ENCODE peak calls at places on chromosomes 13 and 19, in four cellular contexts. One of them, this sample, is unnamed. For H3K27me3, the result is how much of the 10 kb centered on the place peaks cover.

GRCh38 chr13:81779896-81780295 is 1439.0 kb upstream of the SPRY2 start:
- DNase-seq in H1: no peak
- DNase-seq in cardiac muscle cell: no peak
- DNase-seq in osteoblast: no peak
- DNase-seq in this sample: no peak

GRCh38 chr19:15672580-15673175 is at the start of gene CYP4F12:
- DNase-seq in osteoblast: peak
- DNase-seq in H1: no peak
- DNase-seq in cardiac muscle cell: peak
- DNase-seq in this sample: no peak

GRCh38 chr13:112452380-112453206 is 76.4 kb downstream of the SPACA7 start:
- DNase-seq in osteoblast: peak
- DNase-seq in cardiac muscle cell: no peak
- DNase-seq in H1: peak
- DNase-seq in this sample: no peak

GRCh38 chr19:13839938-13840750 is 36.8 kb upstream of the NANOS3 start:
- DNase-seq in H1: no peak
- DNase-seq in osteoblast: peak
- DNase-seq in cardiac muscle cell: peak
- DNase-seq in this sample: no peak

GRCh38 chr19:55146648-55147218 is 2.3 kb downstream of the TNNT1 start:
- DNase-seq in H1: peak
- DNase-seq in cardiac muscle cell: no peak
- DNase-seq in osteoblast: peak
- DNase-seq in this sample: no peak

GRCh38 chr13:96460571-96460970 is 370.7 kb downstream of the HS6ST3 start:
- DNase-seq in H1: no peak
- DNase-seq in cardiac muscle cell: peak
- DNase-seq in osteoblast: no peak
- DNase-seq in this sample: no peak

GRCh38 chr13:36062249-36062648 is 68.9 kb downstream of the DCLK1 start:
- DNase-seq in osteoblast: no peak
- DNase-seq in cardiac muscle cell: no peak
- DNase-seq in H1: no peak
- DNase-seq in this sample: no peak

GRCh38 chr13:23621316-23621645 is 51.1 kb downstream of the TNFRSF19 start:
- DNase-seq in H1: no peak
- DNase-seq in osteoblast: peak
- DNase-seq in cardiac muscle cell: no peak
- DNase-seq in this sample: no peak

GRCh38 chr19:17975032-17975431 is 8.1 kb downstream of the KCNN1 start:
- DNase-seq in osteoblast: peak
- DNase-seq in cardiac muscle cell: no peak
- DNase-seq in H1: no peak
- DNase-seq in this sample: no peak

GRCh38 chr13:95704510-95704909 is 27.6 kb downstream of the DNAJC3 start:
- DNase-seq in osteoblast: no peak
- DNase-seq in cardiac muscle cell: peak
- DNase-seq in H1: no peak
- DNase-seq in this sample: no peak

GRCh38 chr19:48861313-48861712 is 7.1 kb downstream of the PLEKHA4 start:
- DNase-seq in osteoblast: no peak
- DNase-seq in cardiac muscle cell: no peak
- DNase-seq in H1: no peak
- DNase-seq in this sample: no peak

GRCh38 chr19:18340990-18341868 is 831 bp downstream of the PGPEP1 start:
- DNase-seq in osteoblast: peak
- DNase-seq in cardiac muscle cell: peak
- DNase-seq in H1: peak
- DNase-seq in this sample: no peak

GRCh38 chr13:103883152-103883551 is 816.9 kb upstream of the SLC10A2 start:
- DNase-seq in cardiac muscle cell: peak
- DNase-seq in H1: peak
- DNase-seq in osteoblast: peak
- DNase-seq in this sample: peak

GRCh38 chr13:92365904-92366303 is 860.7 kb upstream of the GPC6 start:
- DNase-seq in cardiac muscle cell: peak
- DNase-seq in osteoblast: no peak
- DNase-seq in H1: no peak
- DNase-seq in this sample: no peak

GRCh38 chr13:98041081-98041820 is 87.8 kb downstream of the IPO5 start:
- DNase-seq in H1: no peak
- DNase-seq in osteoblast: peak
- DNase-seq in cardiac muscle cell: no peak
- DNase-seq in this sample: no peak

GRCh38 chr13:99040536-99041141 is 62.8 kb upstream of the DOCK9 start:
- DNase-seq in cardiac muscle cell: no peak
- DNase-seq in H1: no peak
- DNase-seq in osteoblast: no peak
- DNase-seq in this sample: no peak

GRCh38 chr19:6362351-6362801 is 1.0 kb downstream of the CLPP start:
- DNase-seq in H1: no peak
- DNase-seq in osteoblast: peak
- DNase-seq in cardiac muscle cell: no peak
- DNase-seq in this sample: no peak

GRCh38 chr19:10111405-10111811 is at the start of gene P2RY11:
- DNase-seq in cardiac muscle cell: no peak
- DNase-seq in osteoblast: peak
- DNase-seq in H1: no peak
- DNase-seq in this sample: no peak

GRCh38 chr13:43195551-43195950 is 172.2 kb downstream of the DNAJC15 start:
- DNase-seq in osteoblast: no peak
- DNase-seq in H1: no peak
- DNase-seq in cardiac muscle cell: no peak
- DNase-seq in this sample: peak

GRCh38 chr13:48507024-48507423 is 25.9 kb downstream of the RCBTB2 start:
- DNase-seq in H1: no peak
- DNase-seq in osteoblast: no peak
- DNase-seq in cardiac muscle cell: no peak
- DNase-seq in this sample: no peak

GRCh38 chr19:998064-998463 is 2.2 kb upstream of the GRIN3B start:
- DNase-seq in cardiac muscle cell: no peak
- DNase-seq in osteoblast: no peak
- DNase-seq in H1: no peak
- DNase-seq in this sample: no peak

GRCh38 chr19:47271949-47272348 is 2.7 kb upstream of the INAFM1 start:
- DNase-seq in cardiac muscle cell: no peak
- DNase-seq in osteoblast: peak
- DNase-seq in H1: no peak
- DNase-seq in this sample: no peak
- H3K27ac ChIP-seq in cardiac muscle cell: no peak
- H3K27ac ChIP-seq in osteoblast: no peak
- H3K27ac ChIP-seq in H1: no peak
- H3K27ac ChIP-seq in this sample: no peak

DNA sequence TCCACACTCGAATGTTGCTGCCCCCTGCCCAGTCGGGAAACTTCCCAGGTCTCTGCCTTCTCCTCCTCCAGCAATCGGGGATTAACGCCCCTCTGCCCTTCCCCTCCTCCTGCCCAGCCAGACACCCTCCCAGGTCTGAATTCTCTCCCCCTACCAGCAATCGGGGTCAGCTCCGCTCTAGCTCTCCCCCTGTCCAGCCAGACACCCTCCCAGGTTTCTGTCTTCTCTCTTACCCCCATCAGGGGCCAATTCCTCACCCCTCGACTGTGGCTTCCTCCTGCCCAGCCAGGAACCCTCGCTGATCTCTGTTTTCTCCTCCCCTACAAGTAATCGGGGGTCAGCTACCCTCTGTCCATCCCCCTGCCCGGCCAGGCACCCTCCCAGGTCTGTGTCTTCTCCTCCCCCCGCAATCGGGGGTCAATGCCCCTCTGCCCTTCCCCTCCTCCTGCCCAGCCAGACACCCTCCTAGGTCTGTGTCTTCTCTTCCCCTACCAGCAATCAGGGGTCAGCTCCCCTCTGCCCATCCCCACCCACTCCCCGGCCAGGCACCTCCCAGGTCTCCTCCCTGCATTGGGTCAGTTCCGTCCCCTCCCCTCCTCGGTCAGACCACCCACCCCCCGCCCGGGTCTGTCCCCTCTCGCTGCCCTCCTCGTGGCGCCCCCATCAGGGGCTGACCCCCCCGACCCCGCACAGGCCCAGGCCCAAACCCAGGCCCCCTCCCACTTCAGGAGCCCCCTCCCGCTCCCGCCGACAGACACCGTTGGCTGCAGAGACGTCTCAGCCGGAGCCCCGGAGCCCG is 668 bp downstream of the ZFR2 start:
- DNase-seq in cardiac muscle cell: no peak
- DNase-seq in H1: peak
- DNase-seq in osteoblast: peak
- DNase-seq in this sample: no peak
- H3K4me3 ChIP-seq in cardiac muscle cell: peak
- H3K4me3 ChIP-seq in H1: peak
- H3K4me3 ChIP-seq in osteoblast: no peak
- H3K4me3 ChIP-seq in this sample: peak

GRCh38 chr19:51489113-51489512 is 10.8 kb downstream of the CEACAM18 start:
- DNase-seq in cardiac muscle cell: no peak
- DNase-seq in H1: no peak
- DNase-seq in osteoblast: no peak
- DNase-seq in this sample: no peak
- H3K27me3 ChIP-seq in cardiac muscle cell: under half
- H3K27me3 ChIP-seq in H1: under half
- H3K27me3 ChIP-seq in osteoblast: under half
- H3K27me3 ChIP-seq in this sample: under half

GRCh38 chr19:11580665-11581418 is 3.4 kb upstream of the ACP5 start:
- DNase-seq in cardiac muscle cell: peak
- DNase-seq in H1: no peak
- DNase-seq in osteoblast: peak
- DNase-seq in this sample: no peak
- H3K27ac ChIP-seq in cardiac muscle cell: no peak
- H3K27ac ChIP-seq in H1: no peak
- H3K27ac ChIP-seq in osteoblast: no peak
- H3K27ac ChIP-seq in this sample: no peak

DNA sequence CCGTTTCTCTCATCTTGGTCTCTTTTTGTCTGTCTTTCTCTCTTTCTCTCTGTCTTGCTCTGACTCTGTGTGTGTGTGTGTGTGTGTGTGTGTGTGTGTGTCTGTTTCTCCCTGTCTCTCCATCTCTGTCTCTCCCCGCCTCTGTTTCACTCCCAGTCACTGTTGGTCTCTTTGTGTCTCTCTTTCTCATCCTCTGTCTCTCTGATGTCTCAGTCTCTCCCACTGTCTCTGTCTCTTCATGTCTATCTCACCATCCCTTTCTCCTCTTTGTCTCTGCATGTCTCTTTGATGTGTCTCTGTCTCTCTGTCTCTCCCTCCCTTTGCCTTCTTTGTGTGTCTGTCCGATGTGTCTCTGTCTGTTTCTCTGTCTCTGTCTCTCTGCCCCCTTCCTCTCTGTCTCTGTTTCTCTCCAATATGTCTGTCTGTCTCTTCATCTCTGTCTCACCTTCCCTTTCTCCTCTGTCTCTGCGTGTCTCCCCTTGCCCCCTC is 2.5 kb downstream of the NFIC start:
- DNase-seq in H1: no peak
- DNase-seq in osteoblast: peak
- DNase-seq in cardiac muscle cell: peak
- DNase-seq in this sample: no peak
- H3K4me3 ChIP-seq in H1: peak
- H3K4me3 ChIP-seq in osteoblast: peak
- H3K4me3 ChIP-seq in cardiac muscle cell: peak
- H3K4me3 ChIP-seq in this sample: no peak

DNA sequence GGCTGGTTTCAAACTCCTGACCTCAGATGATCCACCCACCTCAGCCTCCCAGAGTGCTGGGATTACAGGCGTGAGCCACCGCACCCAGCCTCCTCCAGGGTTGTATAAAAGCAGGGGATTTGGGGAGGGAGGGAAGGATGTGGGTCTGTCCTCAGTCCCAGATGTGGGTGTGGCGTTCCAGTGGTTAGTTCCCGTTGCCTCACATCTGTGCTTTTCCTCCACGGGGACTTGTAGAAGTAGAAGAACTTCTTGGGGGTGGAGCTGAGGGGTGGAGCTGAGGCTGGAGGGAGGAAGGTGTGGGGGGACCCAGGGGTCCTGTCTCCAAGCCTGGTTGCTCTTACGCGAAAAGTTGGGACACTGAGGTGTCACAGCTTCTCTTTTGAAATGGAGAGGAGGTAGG is 514 bp upstream of the MCEMP1 start:
- DNase-seq in osteoblast: peak
- DNase-seq in H1: no peak
- DNase-seq in cardiac muscle cell: no peak
- DNase-seq in this sample: no peak
- H3K27me3 ChIP-seq in osteoblast: under half
- H3K27me3 ChIP-seq in H1: under half
- H3K27me3 ChIP-seq in cardiac muscle cell: under half
- H3K27me3 ChIP-seq in this sample: under half

GRCh38 chr19:2427323-2428026 is at the start of gene TIMM13:
- DNase-seq in H1: peak
- DNase-seq in osteoblast: peak
- DNase-seq in cardiac muscle cell: peak
- DNase-seq in this sample: peak

GRCh38 chr19:2428027-2428690 is 773 bp upstream of the TIMM13 start:
- DNase-seq in H1: peak
- DNase-seq in osteoblast: no peak
- DNase-seq in cardiac muscle cell: peak
- DNase-seq in this sample: no peak

GRCh38 chr19:2426661-2427322 is 594 bp downstream of the TIMM13 start:
- DNase-seq in cardiac muscle cell: peak
- DNase-seq in H1: peak
- DNase-seq in osteoblast: peak
- DNase-seq in this sample: no peak

GRCh38 chr19:2429917-2430570 is 2.7 kb upstream of the TIMM13 start:
- DNase-seq in cardiac muscle cell: no peak
- DNase-seq in H1: no peak
- DNase-seq in osteoblast: no peak
- DNase-seq in this sample: no peak

GRCh38 chr19:2428756-2429711 is 1.6 kb upstream of the TIMM13 start:
- DNase-seq in cardiac muscle cell: no peak
- DNase-seq in H1: no peak
- DNase-seq in osteoblast: no peak
- DNase-seq in this sample: no peak
- H3K27ac ChIP-seq in cardiac muscle cell: no peak
- H3K27ac ChIP-seq in H1: peak
- H3K27ac ChIP-seq in osteoblast: peak
- H3K27ac ChIP-seq in this sample: no peak

GRCh38 chr13:77898097-77898496 is 20.5 kb downstream of the EDNRB start:
- DNase-seq in osteoblast: no peak
- DNase-seq in cardiac muscle cell: peak
- DNase-seq in H1: no peak
- DNase-seq in this sample: no peak
- H3K4me3 ChIP-seq in osteoblast: no peak
- H3K4me3 ChIP-seq in cardiac muscle cell: no peak
- H3K4me3 ChIP-seq in H1: no peak
- H3K4me3 ChIP-seq in this sample: no peak

This sample was measured in iPS DF 6.9.